ENCODE peak calls at places on chromosomes 11 and 22, in ten cellular contexts. B is fibroblast of pulmonary artery; P is stimulated activated CD4-positive, alpha-beta T cell treated with anti-CD3 and anti-CD28 coated beads, Interleukin-1b, Interleukin-23, amount 100 ng/mL, for 24 hours; I is NCI-H1105 treated with DMSO at 0.1 percent for 48 hours; T is SW 1271; Q is astrocyte of the spinal cord; L is AG09309; X is mammary epithelial cell; C is IMR-90; D is cardiac fibroblast. W is an unnamed sample.

GRCh38 chr11:19242184-19242932 is 1.6 kb upstream of the E2F8 start:
- DNase-seq in B (peak; percentile 13), P (no peak), I (no peak), T (no peak), Q (no peak), L (no peak), X (no peak), C (no peak), D (no peak), W (no peak)

GRCh38 chr22:43570531-43571144 is 158.8 kb downstream of the MPPED1 start:
- DNase-seq in B (no peak), P (no peak), I (no peak), T (no peak), Q (no peak), L (no peak), X (no peak), C (no peak), D (no peak), W (no peak)

GRCh38 chr22:37267661-37268413 is 14.5 kb upstream of the CYTH4 start:
- DNase-seq in B (no peak), P (no peak), I (no peak), T (no peak), Q (no peak), L (no peak), X (no peak), C (peak; percentile 38), D (no peak), W (no peak)

GRCh38 chr11:102269927-102270326 is 47.4 kb upstream of the BIRC3 start:
- DNase-seq in B (peak; percentile 23), P (no peak), I (no peak), T (no peak), Q (peak; percentile 69), L (no peak), X (peak; percentile 95), C (peak; percentile 81), D (peak; percentile 70), W (no peak)

GRCh38 chr11:130531061-130531460 is 82.6 kb downstream of the ADAMTS15 start:
- DNase-seq in B (no peak), P (no peak), I (no peak), T (no peak), Q (peak; percentile 75), L (no peak), X (no peak), C (no peak), D (no peak), W (no peak)

GRCh38 chr22:42945027-42945426 is 69.9 kb downstream of the PACSIN2 start:
- DNase-seq in B (no peak), P (no peak), I (no peak), T (no peak), Q (no peak), L (no peak), X (no peak), C (no peak), D (no peak), W (no peak)

GRCh38 chr11:117171648-117172051 is 6.9 kb upstream of the SIDT2 start:
- DNase-seq in B (peak; percentile 44), P (no peak), I (no peak), T (no peak), Q (peak; percentile 31), L (no peak), X (no peak), C (peak; percentile 54), D (peak; percentile 36), W (no peak)

GRCh38 chr11:64263021-64263946 is 12.0 kb downstream of the PLCB3 start:
- DNase-seq in B (peak; percentile 60), P (no peak), I (no peak), T (no peak), Q (peak; percentile 71), L (no peak), X (peak; percentile 61), C (peak; percentile 56), D (peak; percentile 69), W (no peak)

W was measured in activated naive CD4-positive, alpha-beta T cell treated with anti-CD3 and anti-CD28 coated beads, Interleukin-2, amount 50 U/mL, for 16 hours.